ENCODE peak calls at places on chromosomes 1 and 21, in six cellular contexts. One of them, this sample, is unnamed.

GRCh38 chr1:220320709-220321108 is 48.5 kb upstream of the RAB3GAP2 start:
- DNase-seq in pancreas: no peak
- DNase-seq in AG04449: no peak
- DNase-seq in fibroblast of the aortic adventitia: no peak
- DNase-seq in IMR-90: no peak
- DNase-seq in MCF 10A: no peak
- DNase-seq in this sample: no peak

GRCh38 chr1:231040800-231041704 is 998 bp upstream of the FAM89A start:
- DNase-seq in pancreas: peak
- DNase-seq in AG04449: no peak
- DNase-seq in fibroblast of the aortic adventitia: no peak
- DNase-seq in IMR-90: no peak
- DNase-seq in MCF 10A: no peak
- DNase-seq in this sample: no peak

GRCh38 chr21:33908760-33909159 is 6.8 kb downstream of the ATP5PO start:
- DNase-seq in pancreas: no peak
- DNase-seq in AG04449: no peak
- DNase-seq in fibroblast of the aortic adventitia: no peak
- DNase-seq in IMR-90: no peak
- DNase-seq in MCF 10A: no peak
- DNase-seq in this sample: no peak

GRCh38 chr1:114728553-114728952 is 12.0 kb upstream of the NRAS start:
- DNase-seq in pancreas: no peak
- DNase-seq in AG04449: no peak
- DNase-seq in fibroblast of the aortic adventitia: no peak
- DNase-seq in IMR-90: no peak
- DNase-seq in MCF 10A: no peak
- DNase-seq in this sample: no peak

GRCh38 chr1:27542463-27543273 is 52.7 kb upstream of the WASF2 start:
- DNase-seq in pancreas: no peak
- DNase-seq in AG04449: no peak
- DNase-seq in fibroblast of the aortic adventitia: peak
- DNase-seq in IMR-90: peak
- DNase-seq in MCF 10A: peak
- DNase-seq in this sample: peak

GRCh38 chr21:36688324-36688723 is 10.6 kb upstream of the SIM2 start:
- DNase-seq in pancreas: no peak
- DNase-seq in AG04449: no peak
- DNase-seq in fibroblast of the aortic adventitia: no peak
- DNase-seq in IMR-90: no peak
- DNase-seq in MCF 10A: no peak
- DNase-seq in this sample: no peak

GRCh38 chr1:45954401-45954847 is 151.0 kb downstream of the MAST2 start:
- DNase-seq in pancreas: peak
- DNase-seq in AG04449: no peak
- DNase-seq in fibroblast of the aortic adventitia: peak
- DNase-seq in IMR-90: peak
- DNase-seq in MCF 10A: peak
- DNase-seq in this sample: peak

GRCh38 chr1:25688390-25689119 is 72.0 kb downstream of the MAN1C1 start:
- DNase-seq in pancreas: no peak
- DNase-seq in AG04449: no peak
- DNase-seq in fibroblast of the aortic adventitia: peak
- DNase-seq in IMR-90: peak
- DNase-seq in MCF 10A: peak
- DNase-seq in this sample: no peak

GRCh38 chr1:100510441-100510840 is 27.5 kb upstream of the GPR88 start:
- DNase-seq in pancreas: no peak
- DNase-seq in AG04449: no peak
- DNase-seq in fibroblast of the aortic adventitia: no peak
- DNase-seq in IMR-90: no peak
- DNase-seq in MCF 10A: no peak
- DNase-seq in this sample: no peak

GRCh38 chr1:109963864-109964263 is 20.7 kb upstream of the AHCYL1 start:
- DNase-seq in pancreas: no peak
- DNase-seq in AG04449: no peak
- DNase-seq in fibroblast of the aortic adventitia: peak
- DNase-seq in IMR-90: no peak
- DNase-seq in MCF 10A: peak
- DNase-seq in this sample: no peak

GRCh38 chr1:161139765-161140164 is 7.3 kb upstream of the DEDD start:
- DNase-seq in pancreas: no peak
- DNase-seq in AG04449: no peak
- DNase-seq in fibroblast of the aortic adventitia: peak
- DNase-seq in IMR-90: peak
- DNase-seq in MCF 10A: peak
- DNase-seq in this sample: peak

GRCh38 chr21:39094087-39094785 is 89.0 kb downstream of the PSMG1 start:
- DNase-seq in pancreas: no peak
- DNase-seq in AG04449: no peak
- DNase-seq in fibroblast of the aortic adventitia: no peak
- DNase-seq in IMR-90: no peak
- DNase-seq in MCF 10A: no peak
- DNase-seq in this sample: no peak

GRCh38 chr1:38839363-38839762 is 20.2 kb downstream of the RRAGC start:
- DNase-seq in pancreas: no peak
- DNase-seq in AG04449: no peak
- DNase-seq in fibroblast of the aortic adventitia: no peak
- DNase-seq in IMR-90: no peak
- DNase-seq in MCF 10A: no peak
- DNase-seq in this sample: no peak

GRCh38 chr1:31657972-31658510 is 13.4 kb upstream of the PEF1 start:
- DNase-seq in pancreas: no peak
- DNase-seq in AG04449: no peak
- DNase-seq in fibroblast of the aortic adventitia: no peak
- DNase-seq in IMR-90: no peak
- DNase-seq in MCF 10A: no peak
- DNase-seq in this sample: no peak

GRCh38 chr1:210291786-210292275 is 36.9 kb upstream of the HHAT start:
- DNase-seq in pancreas: peak
- DNase-seq in AG04449: peak
- DNase-seq in fibroblast of the aortic adventitia: peak
- DNase-seq in IMR-90: no peak
- DNase-seq in MCF 10A: no peak
- DNase-seq in this sample: no peak

GRCh38 chr1:229410692-229411433 is 23.0 kb downstream of the ACTA1 start:
- DNase-seq in pancreas: peak
- DNase-seq in AG04449: no peak
- DNase-seq in fibroblast of the aortic adventitia: peak
- DNase-seq in IMR-90: peak
- DNase-seq in MCF 10A: peak
- DNase-seq in this sample: peak

GRCh38 chr1:48789903-48790302 is 13.2 kb upstream of the BEND5 start:
- DNase-seq in pancreas: no peak
- DNase-seq in AG04449: no peak
- DNase-seq in fibroblast of the aortic adventitia: peak
- DNase-seq in IMR-90: no peak
- DNase-seq in MCF 10A: no peak
- DNase-seq in this sample: no peak

GRCh38 chr1:245987222-245987545 is 519.9 kb downstream of the SMYD3 start:
- DNase-seq in pancreas: no peak
- DNase-seq in AG04449: no peak
- DNase-seq in fibroblast of the aortic adventitia: no peak
- DNase-seq in IMR-90: no peak
- DNase-seq in MCF 10A: no peak
- DNase-seq in this sample: no peak

GRCh38 chr1:38266197-38266520 is 219.6 kb upstream of the POU3F1 start:
- DNase-seq in pancreas: no peak
- DNase-seq in AG04449: no peak
- DNase-seq in fibroblast of the aortic adventitia: no peak
- DNase-seq in IMR-90: no peak
- DNase-seq in MCF 10A: no peak
- DNase-seq in this sample: no peak

GRCh38 chr1:3409737-3410434 is 44.6 kb upstream of the ARHGEF16 start:
- DNase-seq in pancreas: no peak
- DNase-seq in AG04449: peak
- DNase-seq in fibroblast of the aortic adventitia: peak
- DNase-seq in IMR-90: peak
- DNase-seq in MCF 10A: peak
- DNase-seq in this sample: no peak

GRCh38 chr21:31727181-31727580 is 4.7 kb downstream of the SCAF4 start:
- DNase-seq in pancreas: no peak
- DNase-seq in AG04449: no peak
- DNase-seq in fibroblast of the aortic adventitia: no peak
- DNase-seq in IMR-90: no peak
- DNase-seq in MCF 10A: no peak
- DNase-seq in this sample: no peak

GRCh38 chr1:204945565-204945977 is 74.9 kb downstream of the NFASC start:
- DNase-seq in pancreas: no peak
- DNase-seq in AG04449: no peak
- DNase-seq in fibroblast of the aortic adventitia: no peak
- DNase-seq in IMR-90: no peak
- DNase-seq in MCF 10A: peak
- DNase-seq in this sample: no peak

GRCh38 chr1:67052741-67053534 is 1.0 kb downstream of the SLC35D1 start:
- DNase-seq in pancreas: peak
- DNase-seq in AG04449: no peak
- DNase-seq in fibroblast of the aortic adventitia: peak
- DNase-seq in IMR-90: peak
- DNase-seq in MCF 10A: peak
- DNase-seq in this sample: peak

GRCh38 chr1:173529106-173529505 is 52.0 kb downstream of the PRDX6 start:
- DNase-seq in pancreas: no peak
- DNase-seq in AG04449: no peak
- DNase-seq in fibroblast of the aortic adventitia: no peak
- DNase-seq in IMR-90: no peak
- DNase-seq in MCF 10A: no peak
- DNase-seq in this sample: no peak

GRCh38 chr1:173531069-173531693 is 54.0 kb downstream of the PRDX6 start:
- DNase-seq in pancreas: no peak
- DNase-seq in AG04449: no peak
- DNase-seq in fibroblast of the aortic adventitia: no peak
- DNase-seq in IMR-90: no peak
- DNase-seq in MCF 10A: no peak
- DNase-seq in this sample: no peak

GRCh38 chr1:173523329-173523728 is 46.2 kb downstream of the PRDX6 start:
- DNase-seq in pancreas: no peak
- DNase-seq in AG04449: no peak
- DNase-seq in fibroblast of the aortic adventitia: no peak
- DNase-seq in IMR-90: no peak
- DNase-seq in MCF 10A: no peak
- DNase-seq in this sample: no peak

GRCh38 chr1:173525936-173526335 is 48.8 kb downstream of the PRDX6 start:
- DNase-seq in pancreas: no peak
- DNase-seq in AG04449: no peak
- DNase-seq in fibroblast of the aortic adventitia: no peak
- DNase-seq in IMR-90: no peak
- DNase-seq in MCF 10A: no peak
- DNase-seq in this sample: no peak

DNA sequence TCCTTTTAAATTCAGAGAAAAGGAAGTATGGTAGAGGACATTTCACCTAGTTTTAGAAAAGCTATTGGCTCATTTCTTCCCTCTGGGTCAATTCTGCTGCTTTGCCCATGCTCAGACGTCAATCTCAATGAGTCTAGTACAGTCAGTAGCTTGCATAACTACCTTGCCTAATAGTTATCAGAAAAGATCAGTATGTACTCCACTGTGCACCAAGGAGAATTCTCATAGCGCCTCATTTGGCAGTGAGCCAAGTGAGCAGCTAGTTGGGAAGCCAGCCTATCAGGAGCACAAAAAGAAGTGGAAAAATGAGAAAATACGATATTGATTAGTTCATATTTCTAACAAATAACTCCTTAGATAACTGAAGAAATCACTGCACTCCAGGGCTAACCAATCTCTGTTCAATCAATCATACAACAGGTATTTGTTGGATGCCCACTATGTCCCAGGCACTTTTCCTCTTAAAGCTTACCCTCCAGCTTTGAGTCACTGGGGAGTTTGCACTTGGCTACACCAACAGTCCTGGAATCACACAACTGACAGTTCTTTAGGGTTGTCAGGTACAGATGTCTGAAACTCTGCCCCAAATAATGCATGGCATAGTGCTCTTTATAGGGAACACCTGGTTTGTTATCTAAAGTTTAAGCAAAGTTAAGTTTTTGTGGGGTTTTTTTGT is 50.2 kb downstream of the PRDX6 start:
- DNase-seq in pancreas: no peak
- DNase-seq in AG04449: no peak
- DNase-seq in fibroblast of the aortic adventitia: no peak
- DNase-seq in IMR-90: no peak
- DNase-seq in MCF 10A: peak
- DNase-seq in this sample: peak
- TF ChIP-seq CTCF in pancreas: no peak
- TF ChIP-seq CTCF in AG04449: no peak
- TF ChIP-seq CTCF in fibroblast of the aortic adventitia: no peak
- TF ChIP-seq CTCF in IMR-90: no peak
- TF ChIP-seq CTCF in MCF 10A: no peak
- TF ChIP-seq CTCF in this sample: no peak

GRCh38 chr21:23743821-23744220 is 1863.5 kb downstream of the MRPL39 start:
- DNase-seq in pancreas: no peak
- DNase-seq in AG04449: no peak
- DNase-seq in fibroblast of the aortic adventitia: no peak
- DNase-seq in IMR-90: no peak
- DNase-seq in MCF 10A: peak
- DNase-seq in this sample: no peak

GRCh38 chr21:23740463-23740862 is 1866.8 kb downstream of the MRPL39 start:
- DNase-seq in pancreas: no peak
- DNase-seq in AG04449: no peak
- DNase-seq in fibroblast of the aortic adventitia: no peak
- DNase-seq in IMR-90: no peak
- DNase-seq in MCF 10A: peak
- DNase-seq in this sample: no peak
- TF ChIP-seq CTCF in pancreas: no peak
- TF ChIP-seq CTCF in AG04449: no peak
- TF ChIP-seq CTCF in fibroblast of the aortic adventitia: no peak
- TF ChIP-seq CTCF in IMR-90: no peak
- TF ChIP-seq CTCF in MCF 10A: no peak
- TF ChIP-seq CTCF in this sample: no peak

GRCh38 chr1:221356693-221357092 is 385.2 kb downstream of the DUSP10 start:
- DNase-seq in pancreas: no peak
- DNase-seq in AG04449: no peak
- DNase-seq in fibroblast of the aortic adventitia: no peak
- DNase-seq in IMR-90: no peak
- DNase-seq in MCF 10A: peak
- DNase-seq in this sample: no peak
- TF ChIP-seq CTCF in pancreas: no peak
- TF ChIP-seq CTCF in AG04449: no peak
- TF ChIP-seq CTCF in fibroblast of the aortic adventitia: no peak
- TF ChIP-seq CTCF in IMR-90: no peak
- TF ChIP-seq CTCF in MCF 10A: peak
- TF ChIP-seq CTCF in this sample: no peak

DNA sequence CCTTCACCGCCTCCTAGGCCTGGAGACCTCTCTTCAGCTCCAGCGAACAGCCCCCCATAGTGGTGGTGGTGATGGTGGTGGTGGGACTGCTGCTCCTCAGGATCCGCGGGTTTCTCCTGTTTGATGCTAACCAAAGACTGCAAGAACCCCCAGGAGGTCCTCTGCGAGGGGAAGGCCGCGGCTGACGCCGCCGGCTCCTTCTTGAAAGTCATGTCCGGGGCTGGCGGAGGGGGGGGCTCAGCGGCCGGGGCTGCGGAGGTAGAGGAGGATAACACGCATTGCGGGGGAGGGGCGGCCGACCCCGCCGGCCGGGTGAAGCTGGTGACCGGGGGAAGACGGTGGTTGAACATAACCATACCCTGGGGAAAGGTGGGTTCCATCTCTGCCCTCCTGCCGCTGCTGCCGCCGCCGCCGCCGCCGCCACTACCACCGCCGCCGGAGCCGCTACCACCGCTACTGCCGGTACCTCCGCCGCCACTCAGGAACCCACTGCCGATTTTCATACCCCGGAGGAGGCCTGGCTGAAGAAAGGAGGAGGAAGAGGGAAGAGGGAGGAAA is 554 bp downstream of the ZNF281 start:
- DNase-seq in pancreas: peak
- DNase-seq in AG04449: no peak
- DNase-seq in fibroblast of the aortic adventitia: peak
- DNase-seq in IMR-90: peak
- DNase-seq in MCF 10A: no peak
- DNase-seq in this sample: no peak
- TF ChIP-seq CTCF in pancreas: no peak
- TF ChIP-seq CTCF in AG04449: no peak
- TF ChIP-seq CTCF in fibroblast of the aortic adventitia: peak
- TF ChIP-seq CTCF in IMR-90: peak
- TF ChIP-seq CTCF in MCF 10A: no peak
- TF ChIP-seq CTCF in this sample: no peak

This sample was measured in foreskin keratinocyte.